ENCODE peak calls at places on chromosomes 7 and 10, in nine cellular contexts. I is esophagus squamous epithelium; C is thoracic aorta; B is left ventricle myocardium inferior; F is activated CD4-positive, alpha-beta T cell treated with anti-CD3 and anti-CD28 coated beads, Interleukin-2, amount 10 ng/mL, durations not matched to agents 7 days and 5 days; P is ACHN; R is T-helper 1 cell; E is suprapubic skin; S is GM06990. Z is an unnamed sample.

GRCh38 chr10:34156781-34157425 is 658.2 kb downstream of the PARD3 start:
- DNase-seq in I (no peak), S (no peak), F (no peak), R (no peak), P (no peak), B (no peak), E (no peak), C (no peak), Z (no peak)

GRCh38 chr10:3867454-3868273 is 82.7 kb upstream of the KLF6 start:
- DNase-seq in S (no peak), I (no peak), P (no peak), E (no peak), B (no peak), C (no peak), F (no peak), R (peak), Z (no peak)

GRCh38 chr10:22550732-22551131 is 163.6 kb downstream of the PIP4K2A start:
- DNase-seq in C (no peak), R (peak), P (peak), B (peak), E (no peak), F (peak), I (no peak), S (no peak), Z (peak)

GRCh38 chr7:128322040-128322643 is 21.6 kb downstream of the RBM28 start:
- DNase-seq in P (peak), E (no peak), B (no peak), R (peak), F (peak), I (no peak), S (no peak), C (no peak), Z (no peak)

GRCh38 chr7:133300811-133301210 is 47.9 kb downstream of the EXOC4 start:
- DNase-seq in C (no peak), R (no peak), S (no peak), I (no peak), F (no peak), P (no peak), E (no peak), B (no peak), Z (no peak)

GRCh38 chr7:9945882-9946281 is 1027.8 kb upstream of the PHF14 start:
- DNase-seq in B (no peak), E (no peak), R (no peak), C (no peak), P (no peak), I (no peak), F (no peak), S (no peak), Z (no peak)

GRCh38 chr7:87144173-87144657 is 8.0 kb upstream of the DMTF1 start:
- DNase-seq in F (no peak), I (no peak), S (peak), R (peak), P (no peak), E (no peak), B (no peak), C (no peak), Z (no peak)

GRCh38 chr7:36287371-36288241 is 102.1 kb upstream of the ANLN start:
- DNase-seq in C (no peak), P (no peak), R (peak), S (peak), E (no peak), I (no peak), B (no peak), F (peak), Z (peak)

GRCh38 chr10:87740232-87740631 is 77.8 kb downstream of the ATAD1 start:
- DNase-seq in B (no peak), C (no peak), I (no peak), F (no peak), S (no peak), P (no peak), R (no peak), E (no peak), Z (no peak)

GRCh38 chr10:76885815-76886214 is 751.8 kb downstream of the KCNMA1 start:
- DNase-seq in E (no peak), S (no peak), P (no peak), F (no peak), C (no peak), I (no peak), B (peak), R (no peak), Z (no peak)

GRCh38 chr7:117127585-117128168 is 174.4 kb downstream of the ST7 start:
- DNase-seq in S (no peak), P (peak), R (peak), E (no peak), B (peak), F (peak), I (no peak), C (no peak), Z (no peak)

GRCh38 chr10:47361293-47361692 is 13.1 kb downstream of the RBP3 start:
- DNase-seq in P (peak), I (no peak), S (no peak), R (peak), E (peak), C (no peak), F (peak), B (no peak), Z (no peak)

GRCh38 chr7:45033931-45034290 is 33.9 kb downstream of the CCM2 start:
- DNase-seq in I (no peak), F (no peak), P (no peak), C (no peak), E (no peak), B (no peak), R (no peak), S (no peak), Z (peak)

GRCh38 chr10:70494966-70495365 is 16.4 kb downstream of the PALD1 start:
- DNase-seq in I (no peak), P (no peak), B (no peak), S (no peak), R (no peak), E (no peak), F (peak), C (no peak), Z (no peak)

GRCh38 chr10:116669832-116670644 is 49.3 kb downstream of the PNLIPRP2 start:
- DNase-seq in I (no peak), S (no peak), C (no peak), R (no peak), B (no peak), E (no peak), F (no peak), P (peak), Z (no peak)

GRCh38 chr10:122097935-122098334 is 109.0 kb downstream of the TACC2 start:
- DNase-seq in P (no peak), S (no peak), F (no peak), B (no peak), I (no peak), E (no peak), R (no peak), C (no peak), Z (peak)

GRCh38 chr10:101511938-101512337 is 76.1 kb downstream of the POLL start:
- DNase-seq in C (no peak), E (no peak), B (no peak), F (no peak), P (no peak), I (no peak), R (no peak), S (no peak), Z (no peak)

GRCh38 chr7:124765401-124766352 is at the start of gene GPR37:
- DNase-seq in F (peak), C (peak), B (no peak), E (peak), I (peak), S (peak), P (peak), R (peak), Z (no peak)

GRCh38 chr10:49377256-49377655 is 18.6 kb downstream of the DRGX start:
- DNase-seq in F (no peak), E (no peak), P (no peak), R (no peak), I (no peak), S (no peak), C (no peak), B (no peak), Z (no peak)

GRCh38 chr10:75187961-75188426 is 22.6 kb upstream of the VDAC2 start:
- DNase-seq in S (peak), B (no peak), E (no peak), R (peak), F (peak), P (peak), I (no peak), C (no peak), Z (peak)

GRCh38 chr7:76358053-76358477 is 726 bp downstream of the YWHAG start:
- DNase-seq in E (peak), C (no peak), F (peak), P (peak), R (peak), B (peak), S (peak), I (no peak), Z (peak)

GRCh38 chr10:6074489-6075301 is 12.5 kb upstream of the IL2RA start:
- DNase-seq in C (no peak), B (no peak), E (no peak), S (no peak), P (no peak), I (no peak), R (peak), F (no peak), Z (no peak)

GRCh38 chr10:59655309-59655708 is 54.3 kb downstream of the SLC16A9 start:
- DNase-seq in F (no peak), B (no peak), E (no peak), C (no peak), R (no peak), I (no peak), P (no peak), S (no peak), Z (no peak)

GRCh38 chr10:17062493-17063487 is 66.8 kb downstream of the CUBN start:
- DNase-seq in C (peak), I (no peak), E (peak), R (no peak), P (peak), S (no peak), F (no peak), B (no peak), Z (no peak)

GRCh38 chr7:121113288-121113687 is 124.8 kb downstream of the CPED1 start:
- DNase-seq in R (no peak), S (no peak), P (no peak), B (no peak), E (no peak), C (no peak), I (no peak), F (no peak), Z (no peak)

GRCh38 chr7:77393261-77393660 is 22.9 kb downstream of the GSAP start:
- DNase-seq in I (no peak), S (peak), R (peak), B (no peak), P (no peak), F (peak), E (no peak), C (no peak), Z (no peak)

GRCh38 chr10:21238717-21239116 is 286.8 kb downstream of the SKIDA1 start:
- DNase-seq in P (no peak), F (no peak), R (no peak), C (no peak), E (no peak), S (no peak), B (no peak), I (no peak), Z (no peak)

Z was measured in gastrocnemius medialis.